ENCODE peak calls at places on chromosomes 7 and 10, in seven cellular contexts. I, K, S, M, L, B and W are unnamed samples.

GRCh38 chr10:103812431-103812830 is 42.9 kb downstream of the SH3PXD2A start:
- DNase-seq in B (no peak), S (no peak), K (no peak), I (peak; percentile 23), M (no peak), L (no peak), W (no peak)

GRCh38 chr7:148991536-148991935 is 36.8 kb downstream of the PDIA4 start:
- DNase-seq in M (no peak), L (no peak), S (no peak), B (no peak), K (no peak), I (no peak), W (no peak)

GRCh38 chr7:42107484-42107883 is 129.5 kb downstream of the GLI3 start:
- DNase-seq in L (peak; percentile 45), K (no peak), M (no peak), I (peak; percentile 22), S (no peak), B (peak; percentile 86), W (no peak)

GRCh38 chr7:72405389-72405788 is 6.7 kb downstream of the CALN1 start:
- DNase-seq in L (no peak), K (no peak), I (no peak), M (peak; percentile 7), S (peak; percentile 11), B (peak; percentile 12), W (no peak)

GRCh38 chr10:31061941-31062340 is 30.3 kb upstream of the ZNF438 start:
- DNase-seq in B (no peak), K (no peak), S (no peak), L (no peak), M (no peak), I (no peak), W (no peak)

GRCh38 chr7:12809476-12809875 is 122.0 kb downstream of the ARL4A start:
- DNase-seq in S (no peak), K (no peak), B (no peak), M (no peak), L (no peak), I (no peak), W (no peak)

GRCh38 chr10:77505431-77506334 is 131.9 kb downstream of the KCNMA1 start:
- DNase-seq in B (no peak), I (peak; percentile 72), L (peak; percentile 71), K (no peak), M (no peak), S (no peak), W (no peak)

GRCh38 chr7:46168671-46169383 is 247.8 kb upstream of the IGFBP3 start:
- DNase-seq in L (no peak), I (no peak), M (no peak), S (no peak), B (no peak), K (no peak), W (no peak)

GRCh38 chr10:117439243-117439912 is 64.1 kb upstream of the PDZD8 start:
- DNase-seq in B (peak; percentile 51), M (no peak), L (no peak), S (no peak), K (no peak), I (peak; percentile 57), W (peak; percentile 86)

GRCh38 chr7:27210441-27211083 is 10.7 kb upstream of the HOXA13 start:
- DNase-seq in L (peak; percentile 78), M (no peak), I (peak; percentile 61), B (peak; percentile 53), S (peak; percentile 69), K (peak; percentile 69), W (no peak)

GRCh38 chr10:7520496-7521485 is 110.0 kb upstream of the SFMBT2 start:
- DNase-seq in S (no peak), B (no peak), I (no peak), M (no peak), K (no peak), L (no peak), W (no peak)

GRCh38 chr7:99098824-99099498 is 44.9 kb downstream of the SMURF1 start:
- DNase-seq in M (no peak), K (no peak), L (peak; percentile 62), I (peak; percentile 82), B (no peak), S (no peak), W (no peak)

GRCh38 chr10:17833656-17834055 is 24.5 kb downstream of the MRC1 start:
- DNase-seq in L (no peak), K (no peak), B (no peak), M (no peak), S (no peak), I (no peak), W (no peak)

GRCh38 chr7:81769891-81770818 is at the start of gene HGF:
- DNase-seq in L (peak; percentile 63), B (no peak), K (peak; percentile 78), M (peak; percentile 23), S (no peak), I (peak; percentile 76), W (no peak)

GRCh38 chr10:83539528-83540308 is 599.6 kb upstream of the GHITM start:
- DNase-seq in S (no peak), B (no peak), I (peak; percentile 16), M (no peak), K (peak; percentile 91), L (peak; percentile 74), W (no peak)

GRCh38 chr7:47478017-47478344 is 103.9 kb downstream of the TNS3 start:
- DNase-seq in B (no peak), M (no peak), S (no peak), I (peak; percentile 48), K (no peak), L (peak; percentile 40), W (no peak)

GRCh38 chr7:24894670-24895221 is 85.2 kb downstream of the OSBPL3 start:
- DNase-seq in I (no peak), K (peak; percentile 44), L (no peak), B (no peak), S (no peak), M (no peak), W (no peak)

GRCh38 chr10:17026686-17027485 is 102.7 kb downstream of the CUBN start:
- DNase-seq in K (no peak), S (peak; percentile 82), M (no peak), I (peak; percentile 59), B (peak; percentile 61), L (peak; percentile 65), W (no peak)

GRCh38 chr7:149458235-149458634 is 2.6 kb downstream of the ZNF777 start:
- DNase-seq in K (no peak), S (no peak), I (no peak), B (no peak), L (peak; percentile 22), M (no peak), W (no peak)